ENCODE peak calls at places on chromosomes 5 and 9, in seven cellular contexts. Q is IMR-90, C is NT2/D1, U is HCT116, M is kidney, V is endodermal cell, N is endothelial cell of umbilical vein. G is an unnamed sample.

GRCh38 chr5:8905021-8905420 is 640.9 kb downstream of the SEMA5A start:
- DNase-seq in Q (peak; percentile 45), C (no peak), U (no peak), M (no peak), V (no peak), N (no peak), G (no peak)

GRCh38 chr9:34630402-34631154 is 1.7 kb upstream of the ARID3C start:
- DNase-seq in Q (no peak), C (no peak), U (no peak), M (no peak), V (no peak), N (no peak), G (no peak)

GRCh38 chr5:102611312-102611711 is 112.5 kb upstream of the SLCO6A1 start:
- DNase-seq in Q (no peak), C (no peak), U (no peak), M (no peak), V (no peak), N (no peak), G (no peak)

GRCh38 chr5:153654444-153654843 is 164.0 kb downstream of the GRIA1 start:
- DNase-seq in Q (peak; percentile 11), C (no peak), U (no peak), M (no peak), V (no peak), N (no peak), G (no peak)

GRCh38 chr5:149459891-149460290 is 80.8 kb upstream of the IL17B start:
- DNase-seq in Q (no peak), C (no peak), U (no peak), M (peak; percentile 11), V (no peak), N (no peak), G (no peak)

GRCh38 chr9:115524467-115525059 is 406.6 kb upstream of the TNC start:
- DNase-seq in Q (peak; percentile 77), C (peak; percentile 61), U (peak; percentile 47), M (no peak), V (peak; percentile 72), N (peak; percentile 8), G (peak; percentile 38)

GRCh38 chr5:17428176-17428800 is 69.7 kb upstream of the TAF11L2 start:
- DNase-seq in Q (no peak), C (no peak), U (no peak), M (no peak), V (no peak), N (no peak), G (no peak)

GRCh38 chr5:60633336-60633735 is 66.6 kb downstream of the DEPDC1B start:
- DNase-seq in Q (peak; percentile 87), C (no peak), U (no peak), M (no peak), V (no peak), N (peak; percentile 46), G (peak; percentile 33)

GRCh38 chr5:133361922-133362321 is 250.4 kb downstream of the FSTL4 start:
- DNase-seq in Q (no peak), C (no peak), U (no peak), M (no peak), V (no peak), N (no peak), G (peak; percentile 6)

GRCh38 chr5:180414176-180414575 is 61.0 kb upstream of the GFPT2 start:
- DNase-seq in Q (no peak), C (no peak), U (no peak), M (no peak), V (no peak), N (no peak), G (no peak)

GRCh38 chr9:135673941-135674340 is 10.8 kb downstream of the LCN9 start:
- DNase-seq in Q (no peak), C (no peak), U (no peak), M (peak; percentile 29), V (no peak), N (no peak), G (no peak)

GRCh38 chr9:115481769-115482168 is 363.8 kb upstream of the TNC start:
- DNase-seq in Q (no peak), C (no peak), U (no peak), M (no peak), V (no peak), N (no peak), G (no peak)

GRCh38 chr9:130173462-130173876 is 1.3 kb downstream of the NCS1 start:
- DNase-seq in Q (peak; percentile 28), C (no peak), U (no peak), M (no peak), V (peak; percentile 70), N (no peak), G (no peak)

GRCh38 chr5:18043344-18043743 is 409.1 kb downstream of the TAF11L14 start:
- DNase-seq in Q (no peak), C (no peak), U (no peak), M (no peak), V (no peak), N (no peak), G (no peak)

GRCh38 chr5:181207214-181207959 is 2.4 kb upstream of the TRIM7 start:
- DNase-seq in Q (peak; percentile 93), C (no peak), U (peak; percentile 86), M (no peak), V (peak; percentile 94), N (peak; percentile 93), G (peak; percentile 75)

GRCh38 chr5:108143581-108143980 is 238.3 kb downstream of the FBXL17 start:
- DNase-seq in Q (peak; percentile 67), C (no peak), U (no peak), M (no peak), V (no peak), N (no peak), G (peak; percentile 8)

GRCh38 chr5:118076490-118076889 is 911.9 kb downstream of the DTWD2 start:
- DNase-seq in Q (no peak), C (no peak), U (no peak), M (no peak), V (no peak), N (no peak), G (no peak)

GRCh38 chr9:127049044-127049443 is 73.4 kb downstream of the ANGPTL2 start:
- DNase-seq in Q (peak; percentile 97), C (no peak), U (no peak), M (no peak), V (no peak), N (peak; percentile 98), G (no peak)

GRCh38 chr5:56585973-56586740 is 229.2 kb upstream of the MAP3K1 start:
- DNase-seq in Q (peak; percentile 10), C (no peak), U (no peak), M (peak; percentile 84), V (no peak), N (peak; percentile 86), G (no peak)

GRCh38 chr9:76249309-76249708 is 144.9 kb downstream of the RFK start:
- DNase-seq in Q (no peak), C (no peak), U (no peak), M (no peak), V (no peak), N (no peak), G (no peak)

GRCh38 chr9:100351508-100351907 is 1.2 kb downstream of the TEX10 start:
- DNase-seq in Q (no peak), C (no peak), U (no peak), M (no peak), V (no peak), N (no peak), G (no peak)

GRCh38 chr5:78377056-78377717 is 16.8 kb downstream of the SCAMP1 start:
- DNase-seq in Q (peak; percentile 35), C (no peak), U (no peak), M (no peak), V (no peak), N (peak; percentile 11), G (no peak)

GRCh38 chr9:128733256-128733655 is 9.3 kb upstream of the ZDHHC12 start:
- DNase-seq in Q (peak; percentile 81), C (peak; percentile 97), U (peak; percentile 93), M (no peak), V (peak; percentile 98), N (peak; percentile 88), G (peak; percentile 75)
- H3K9ac ChIP-seq in Q (no peak overlapping the region), C (no peak overlapping the region), U (no peak overlapping the region), M (peak overlapping the region; percentile 49), V (no peak overlapping the region), N (peak overlapping the region; percentile 25), G (peak overlapping the region; percentile 28)

GRCh38 chr9:113525831-113526230 is 62.3 kb downstream of the RGS3 start:
- DNase-seq in Q (no peak), C (no peak), U (no peak), M (no peak), V (no peak), N (no peak), G (no peak)

GRCh38 chr9:113525208-113525607 is 61.7 kb downstream of the RGS3 start:
- DNase-seq in Q (no peak), C (no peak), U (no peak), M (no peak), V (no peak), N (no peak), G (no peak)

GRCh38 chr9:113523421-113524141 is 60.1 kb downstream of the RGS3 start:
- DNase-seq in Q (no peak), C (no peak), U (no peak), M (no peak), V (no peak), N (peak; percentile 85), G (peak; percentile 24)

GRCh38 chr9:113522858-113523257 is 59.3 kb downstream of the RGS3 start:
- DNase-seq in Q (no peak), C (no peak), U (no peak), M (no peak), V (no peak), N (no peak), G (no peak)

GRCh38 chr9:113524460-113524859 is 60.9 kb downstream of the RGS3 start:
- DNase-seq in Q (no peak), C (no peak), U (no peak), M (no peak), V (no peak), N (no peak), G (no peak)
- H3K9ac ChIP-seq in Q (no peak overlapping the region), C (no peak overlapping the region), U (no peak overlapping the region), M (no peak overlapping the region), V (no peak overlapping the region), N (peak overlapping the region; percentile 17), G (no peak overlapping the region)

DNA sequence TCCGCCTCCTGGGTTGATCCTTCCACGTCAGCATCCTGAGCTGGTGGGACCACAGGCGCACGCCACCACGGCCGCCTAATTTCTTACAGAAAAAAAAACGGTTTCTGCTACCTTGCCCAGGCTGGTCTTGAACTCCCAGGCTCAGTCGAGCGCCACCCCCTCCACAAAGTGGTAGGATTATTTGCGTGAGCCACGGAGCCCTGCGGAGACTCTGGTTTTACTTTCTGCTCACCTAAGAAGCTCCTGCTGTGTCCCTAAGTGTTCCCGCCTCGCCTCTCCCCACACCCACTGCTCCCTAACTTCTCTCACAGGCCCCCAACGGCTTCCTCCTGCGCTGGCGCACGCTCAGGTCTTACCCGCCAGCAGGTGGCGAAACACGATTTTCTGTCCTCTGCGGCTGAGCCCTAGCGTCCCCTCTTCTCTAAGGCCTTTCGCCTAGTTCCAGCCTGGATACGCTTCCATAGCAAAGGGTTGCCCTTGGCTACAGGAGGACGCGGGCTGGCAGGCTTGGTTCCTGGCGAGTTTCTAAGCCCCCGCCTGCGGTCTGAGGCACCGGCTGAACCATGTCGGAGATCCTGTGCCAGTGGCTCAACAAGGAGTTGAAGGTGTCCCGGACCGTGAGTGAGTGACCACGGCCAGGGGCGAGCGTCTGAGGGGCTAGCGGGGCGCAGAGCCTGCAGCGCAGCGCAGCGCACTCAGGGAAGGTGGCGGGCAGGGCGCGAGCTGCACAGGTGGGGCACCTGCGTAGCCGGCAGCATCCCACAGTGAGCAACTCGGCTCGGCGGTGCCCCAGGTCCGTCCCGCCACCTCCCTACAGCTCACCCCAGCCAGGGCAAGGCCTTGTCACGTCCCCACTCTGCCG is at the start of gene SPEF2:
- DNase-seq in Q (peak; percentile 91), C (peak; percentile 82), U (peak; percentile 91), M (peak; percentile 94), V (peak; percentile 95), N (peak; percentile 87), G (peak; percentile 92)
- H3K9ac ChIP-seq in Q (peak within 1 kb of the TSS; percentile 62), C (peak within 1 kb of the TSS; percentile 67), U (peak within 1 kb of the TSS; percentile 71), M (peak within 1 kb of the TSS; percentile 74), V (peak within 1 kb of the TSS; percentile 61), N (no peak within 1 kb of the TSS), G (peak within 1 kb of the TSS; percentile 1)

GRCh38 chr5:139651502-139651862 is 3.3 kb downstream of the CXXC5 start:
- DNase-seq in Q (no peak), C (no peak), U (no peak), M (no peak), V (no peak), N (no peak), G (peak; percentile 50)
- H3K9ac ChIP-seq in Q (peak overlapping the region; percentile 2), C (peak overlapping the region; percentile 42), U (peak overlapping the region; percentile 35), M (peak overlapping the region; percentile 65), V (no peak overlapping the region), N (no peak overlapping the region), G (no peak overlapping the region)

G was measured in trophoblast cell.